ENCODE peak calls at places on chromosomes 2 and 18, in five cellular contexts. One of them, this sample, is unnamed.

GRCh38 chr2:172181840-172182239 is 79.1 kb upstream of the DLX2 start:
- DNase-seq in AG04450: no peak
- DNase-seq in fibroblast of lung: peak
- DNase-seq in IMR-90: peak
- DNase-seq in choroid plexus epithelial cell: peak
- DNase-seq in this sample: no peak

GRCh38 chr18:22790545-22791415 is 142.3 kb upstream of the RBBP8 start:
- DNase-seq in AG04450: no peak
- DNase-seq in fibroblast of lung: no peak
- DNase-seq in choroid plexus epithelial cell: no peak
- DNase-seq in IMR-90: no peak
- DNase-seq in this sample: no peak

GRCh38 chr2:136191041-136191440 is 73.1 kb upstream of the CXCR4 start:
- DNase-seq in IMR-90: no peak
- DNase-seq in choroid plexus epithelial cell: no peak
- DNase-seq in AG04450: no peak
- DNase-seq in fibroblast of lung: no peak
- DNase-seq in this sample: no peak

GRCh38 chr2:222399038-222399783 is 25.1 kb upstream of the SGPP2 start:
- DNase-seq in fibroblast of lung: no peak
- DNase-seq in AG04450: no peak
- DNase-seq in choroid plexus epithelial cell: no peak
- DNase-seq in IMR-90: no peak
- DNase-seq in this sample: no peak

GRCh38 chr2:37376421-37377186 is 32.2 kb downstream of the QPCT start:
- DNase-seq in choroid plexus epithelial cell: no peak
- DNase-seq in fibroblast of lung: peak
- DNase-seq in IMR-90: peak
- DNase-seq in AG04450: peak
- DNase-seq in this sample: peak

GRCh38 chr2:47655563-47655880 is 127.4 kb upstream of the MSH6 start:
- DNase-seq in IMR-90: no peak
- DNase-seq in AG04450: no peak
- DNase-seq in choroid plexus epithelial cell: no peak
- DNase-seq in fibroblast of lung: no peak
- DNase-seq in this sample: no peak

GRCh38 chr2:102939207-102939606 is 177.4 kb downstream of the TMEM182 start:
- DNase-seq in IMR-90: no peak
- DNase-seq in fibroblast of lung: no peak
- DNase-seq in choroid plexus epithelial cell: no peak
- DNase-seq in AG04450: no peak
- DNase-seq in this sample: no peak

GRCh38 chr2:175769200-175769599 is 232.9 kb downstream of the LNPK start:
- DNase-seq in IMR-90: no peak
- DNase-seq in choroid plexus epithelial cell: no peak
- DNase-seq in fibroblast of lung: no peak
- DNase-seq in AG04450: no peak
- DNase-seq in this sample: no peak

GRCh38 chr2:86062043-86062442 is 43.6 kb downstream of the POLR1A start:
- DNase-seq in fibroblast of lung: peak
- DNase-seq in IMR-90: peak
- DNase-seq in choroid plexus epithelial cell: peak
- DNase-seq in AG04450: no peak
- DNase-seq in this sample: no peak

GRCh38 chr2:71897145-71897495 is 250.5 kb downstream of the CYP26B1 start:
- DNase-seq in fibroblast of lung: no peak
- DNase-seq in choroid plexus epithelial cell: no peak
- DNase-seq in IMR-90: no peak
- DNase-seq in AG04450: no peak
- DNase-seq in this sample: no peak

GRCh38 chr18:944440-944839 is 39.8 kb downstream of the ADCYAP1 start:
- DNase-seq in IMR-90: peak
- DNase-seq in AG04450: no peak
- DNase-seq in choroid plexus epithelial cell: peak
- DNase-seq in fibroblast of lung: peak
- DNase-seq in this sample: no peak

GRCh38 chr2:213237787-213238186 is 46.5 kb upstream of the SPAG16 start:
- DNase-seq in choroid plexus epithelial cell: peak
- DNase-seq in IMR-90: no peak
- DNase-seq in fibroblast of lung: no peak
- DNase-seq in AG04450: no peak
- DNase-seq in this sample: no peak

GRCh38 chr2:55078956-55079355 is 28.7 kb upstream of the RTN4 start:
- DNase-seq in choroid plexus epithelial cell: no peak
- DNase-seq in AG04450: no peak
- DNase-seq in IMR-90: no peak
- DNase-seq in fibroblast of lung: no peak
- DNase-seq in this sample: no peak

GRCh38 chr18:6785001-6785400 is 55.5 kb downstream of the ARHGAP28 start:
- DNase-seq in fibroblast of lung: peak
- DNase-seq in AG04450: no peak
- DNase-seq in IMR-90: peak
- DNase-seq in choroid plexus epithelial cell: peak
- DNase-seq in this sample: no peak

GRCh38 chr2:216126943-216127342 is 17.8 kb downstream of the XRCC5 start:
- DNase-seq in choroid plexus epithelial cell: no peak
- DNase-seq in AG04450: no peak
- DNase-seq in fibroblast of lung: no peak
- DNase-seq in IMR-90: no peak
- DNase-seq in this sample: no peak

GRCh38 chr2:241675885-241676284 is 10.7 kb downstream of the DTYMK start:
- DNase-seq in IMR-90: no peak
- DNase-seq in AG04450: no peak
- DNase-seq in fibroblast of lung: no peak
- DNase-seq in choroid plexus epithelial cell: no peak
- DNase-seq in this sample: no peak

GRCh38 chr18:26468931-26469340 is 79.4 kb downstream of the KCTD1 start:
- DNase-seq in choroid plexus epithelial cell: peak
- DNase-seq in IMR-90: no peak
- DNase-seq in fibroblast of lung: no peak
- DNase-seq in AG04450: no peak
- DNase-seq in this sample: no peak

GRCh38 chr2:117958186-117958585 is 55.7 kb downstream of the CCDC93 start:
- DNase-seq in IMR-90: peak
- DNase-seq in fibroblast of lung: peak
- DNase-seq in AG04450: no peak
- DNase-seq in choroid plexus epithelial cell: peak
- DNase-seq in this sample: peak

GRCh38 chr18:45503988-45504387 is 111.3 kb upstream of the SLC14A2 start:
- DNase-seq in IMR-90: no peak
- DNase-seq in choroid plexus epithelial cell: peak
- DNase-seq in AG04450: no peak
- DNase-seq in fibroblast of lung: no peak
- DNase-seq in this sample: no peak

DNA sequence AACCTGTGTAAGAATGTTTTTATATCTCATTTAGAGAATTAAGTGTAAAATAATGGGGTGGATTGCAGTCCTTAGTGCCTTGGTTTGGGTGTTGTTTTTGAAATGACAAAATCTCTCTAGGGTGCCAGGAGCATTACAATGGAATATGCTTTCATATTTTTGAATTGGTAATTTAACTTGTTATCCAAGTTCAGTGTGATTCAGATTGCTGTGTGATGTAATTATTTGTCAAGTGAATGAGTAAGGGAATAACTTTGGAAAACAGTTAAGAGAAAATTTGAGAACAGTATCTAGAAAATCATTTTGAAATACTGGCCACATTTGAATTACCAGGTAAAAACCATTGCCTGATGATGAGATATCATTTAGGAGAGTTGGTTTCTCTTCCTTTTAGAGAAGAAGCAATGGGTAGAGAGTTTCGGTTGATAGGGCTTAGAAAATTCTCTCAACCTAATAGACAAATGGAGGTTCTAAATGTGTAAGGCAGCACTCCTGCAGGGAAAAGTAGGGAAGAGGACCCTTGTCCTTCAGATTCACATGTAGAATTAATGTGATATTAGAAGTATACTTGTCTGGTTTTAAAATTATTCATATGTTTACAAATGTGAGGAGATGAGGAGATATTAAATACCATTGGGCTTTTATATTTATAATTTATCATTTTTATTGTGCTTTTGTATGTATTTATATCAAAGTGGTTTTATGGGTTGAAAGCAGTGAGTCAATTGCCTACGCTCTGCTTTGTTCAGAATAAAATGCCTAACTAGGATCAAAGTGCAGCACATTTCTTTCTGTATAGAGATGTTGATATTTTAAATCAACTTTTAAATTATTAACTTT is 124.8 kb downstream of the PHLPP1 start:
- DNase-seq in fibroblast of lung: peak
- DNase-seq in choroid plexus epithelial cell: no peak
- DNase-seq in AG04450: no peak
- DNase-seq in IMR-90: peak
- DNase-seq in this sample: no peak
- TF ChIP-seq CTCF in fibroblast of lung: no peak
- TF ChIP-seq CTCF in choroid plexus epithelial cell: no peak
- TF ChIP-seq CTCF in AG04450: no peak
- TF ChIP-seq CTCF in IMR-90: no peak
- TF ChIP-seq CTCF in this sample: no peak

GRCh38 chr2:45890819-45891218 is 239.3 kb downstream of the PRKCE start:
- DNase-seq in choroid plexus epithelial cell: no peak
- DNase-seq in fibroblast of lung: no peak
- DNase-seq in IMR-90: no peak
- DNase-seq in AG04450: no peak
- DNase-seq in this sample: no peak

GRCh38 chr2:45889053-45889452 is 237.6 kb downstream of the PRKCE start:
- DNase-seq in fibroblast of lung: peak
- DNase-seq in choroid plexus epithelial cell: peak
- DNase-seq in AG04450: no peak
- DNase-seq in IMR-90: peak
- DNase-seq in this sample: no peak

GRCh38 chr2:45890094-45890646 is 238.7 kb downstream of the PRKCE start:
- DNase-seq in IMR-90: no peak
- DNase-seq in choroid plexus epithelial cell: no peak
- DNase-seq in fibroblast of lung: no peak
- DNase-seq in AG04450: no peak
- DNase-seq in this sample: no peak

GRCh38 chr2:45888641-45889040 is 237.2 kb downstream of the PRKCE start:
- DNase-seq in IMR-90: no peak
- DNase-seq in fibroblast of lung: no peak
- DNase-seq in AG04450: no peak
- DNase-seq in choroid plexus epithelial cell: no peak
- DNase-seq in this sample: no peak

DNA sequence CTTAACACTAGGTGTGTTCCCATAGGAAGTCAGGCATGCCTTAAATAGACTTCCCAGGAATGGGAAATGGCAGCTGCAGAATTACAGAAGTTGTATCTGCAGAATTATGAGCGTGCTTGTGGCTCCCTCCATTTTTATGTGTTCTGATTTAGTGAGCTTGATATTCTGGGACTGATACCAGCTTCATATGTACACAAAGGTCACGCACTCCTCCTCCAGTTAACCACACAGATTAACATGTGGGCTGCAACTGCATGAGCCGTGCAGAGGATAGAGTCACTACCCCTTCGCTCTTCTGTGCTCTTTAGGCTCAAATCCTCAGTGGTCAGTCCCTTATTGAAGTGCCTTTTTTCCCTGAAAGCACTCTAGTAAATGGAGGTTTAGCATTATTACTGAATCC is 238.1 kb downstream of the PRKCE start:
- DNase-seq in fibroblast of lung: no peak
- DNase-seq in AG04450: no peak
- DNase-seq in IMR-90: no peak
- DNase-seq in choroid plexus epithelial cell: no peak
- DNase-seq in this sample: no peak
- H3K4me3 ChIP-seq in fibroblast of lung: no peak
- H3K4me3 ChIP-seq in AG04450: no peak
- H3K4me3 ChIP-seq in IMR-90: no peak
- H3K4me3 ChIP-seq in choroid plexus epithelial cell: no peak
- H3K4me3 ChIP-seq in this sample: no peak

GRCh38 chr18:7872569-7872968 is 305.5 kb downstream of the PTPRM start:
- DNase-seq in choroid plexus epithelial cell: peak
- DNase-seq in fibroblast of lung: peak
- DNase-seq in IMR-90: peak
- DNase-seq in AG04450: no peak
- DNase-seq in this sample: peak
- TF ChIP-seq CTCF in choroid plexus epithelial cell: peak
- TF ChIP-seq CTCF in fibroblast of lung: peak
- TF ChIP-seq CTCF in IMR-90: peak
- TF ChIP-seq CTCF in AG04450: peak
- TF ChIP-seq CTCF in this sample: peak

DNA sequence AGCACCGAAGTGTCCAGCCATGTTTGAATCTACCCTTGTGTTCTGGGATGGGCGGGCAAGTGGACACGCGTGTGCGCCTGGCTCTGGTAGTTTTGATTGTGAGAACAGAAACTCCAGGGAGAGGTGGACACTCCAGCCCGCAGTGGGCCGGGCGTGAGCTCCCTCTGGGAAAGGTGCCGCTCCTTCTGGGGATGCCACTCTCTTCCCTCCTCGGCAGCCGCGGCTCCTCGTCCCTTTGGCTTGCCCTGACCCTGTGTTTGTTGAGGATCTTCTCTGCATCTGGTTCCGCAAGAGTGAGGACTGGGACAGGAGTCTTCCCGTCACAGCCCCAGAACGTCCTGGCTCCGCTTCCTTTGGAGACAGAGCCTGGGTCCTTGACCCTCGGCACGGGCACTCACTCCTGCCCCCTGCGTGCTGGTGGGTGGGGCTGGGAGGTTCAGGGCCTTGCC is 1.3 kb downstream of the CTDP1 start:
- DNase-seq in choroid plexus epithelial cell: no peak
- DNase-seq in fibroblast of lung: no peak
- DNase-seq in IMR-90: no peak
- DNase-seq in AG04450: no peak
- DNase-seq in this sample: no peak
- H3K4me3 ChIP-seq in choroid plexus epithelial cell: peak
- H3K4me3 ChIP-seq in fibroblast of lung: peak
- H3K4me3 ChIP-seq in IMR-90: peak
- H3K4me3 ChIP-seq in AG04450: peak
- H3K4me3 ChIP-seq in this sample: peak

DNA sequence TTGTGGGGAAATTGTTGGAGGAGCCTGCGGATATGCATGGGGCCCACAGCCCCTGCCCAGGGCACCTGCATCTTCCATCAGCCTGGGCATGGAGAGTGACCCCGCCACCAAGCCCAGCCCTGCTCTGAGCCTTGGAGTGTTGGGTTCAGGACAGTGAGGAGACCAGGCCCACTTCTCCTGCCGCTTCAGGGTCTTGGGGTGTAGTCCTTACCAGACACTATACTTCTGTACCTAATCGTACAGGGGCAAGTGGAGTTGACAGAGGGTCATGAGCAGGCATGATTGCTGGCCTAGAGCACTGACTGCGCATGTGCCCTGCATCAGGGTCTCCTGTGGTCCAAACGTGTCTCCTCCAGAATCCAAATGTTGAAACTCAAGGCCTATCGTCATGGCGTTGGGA is 108.9 kb upstream of the ZNF236 start:
- DNase-seq in fibroblast of lung: no peak
- DNase-seq in AG04450: no peak
- DNase-seq in IMR-90: no peak
- DNase-seq in choroid plexus epithelial cell: no peak
- DNase-seq in this sample: no peak
- TF ChIP-seq CTCF in fibroblast of lung: no peak
- TF ChIP-seq CTCF in AG04450: no peak
- TF ChIP-seq CTCF in IMR-90: no peak
- TF ChIP-seq CTCF in choroid plexus epithelial cell: no peak
- TF ChIP-seq CTCF in this sample: no peak

GRCh38 chr18:32889620-32890593 is 117.1 kb upstream of the KLHL14 start:
- DNase-seq in choroid plexus epithelial cell: no peak
- DNase-seq in fibroblast of lung: no peak
- DNase-seq in IMR-90: no peak
- DNase-seq in AG04450: no peak
- DNase-seq in this sample: no peak
- H3K4me3 ChIP-seq in choroid plexus epithelial cell: no peak
- H3K4me3 ChIP-seq in fibroblast of lung: no peak
- H3K4me3 ChIP-seq in IMR-90: no peak
- H3K4me3 ChIP-seq in AG04450: no peak
- H3K4me3 ChIP-seq in this sample: no peak

GRCh38 chr2:182597570-182597969 is 118.5 kb upstream of the DNAJC10 start:
- DNase-seq in choroid plexus epithelial cell: peak
- DNase-seq in fibroblast of lung: peak
- DNase-seq in IMR-90: no peak
- DNase-seq in AG04450: no peak
- DNase-seq in this sample: no peak
- TF ChIP-seq CTCF in choroid plexus epithelial cell: no peak
- TF ChIP-seq CTCF in fibroblast of lung: no peak
- TF ChIP-seq CTCF in IMR-90: no peak
- TF ChIP-seq CTCF in AG04450: no peak
- TF ChIP-seq CTCF in this sample: no peak